ENCODE peak calls at places on chromosomes 11 and 22, in six cellular contexts. One of them, this sample, is unnamed.

GRCh38 chr11:131597875-131598274 is 227.5 kb downstream of the NTM start:
- DNase-seq in CD4-positive, CD25-positive, alpha-beta regulatory T cell: no peak
- DNase-seq in caudate nucleus: no peak
- DNase-seq in HFFc6: no peak
- DNase-seq in bronchial epithelial cell: no peak
- DNase-seq in germinal center: no peak
- DNase-seq in this sample: no peak

GRCh38 chr11:12735262-12735661 is 61.0 kb downstream of the TEAD1 start:
- DNase-seq in bronchial epithelial cell: no peak
- DNase-seq in germinal center: no peak
- DNase-seq in CD4-positive, CD25-positive, alpha-beta regulatory T cell: no peak
- DNase-seq in caudate nucleus: no peak
- DNase-seq in HFFc6: no peak
- DNase-seq in this sample: no peak

GRCh38 chr11:33412231-33412630 is 155.1 kb downstream of the HIPK3 start:
- DNase-seq in HFFc6: no peak
- DNase-seq in CD4-positive, CD25-positive, alpha-beta regulatory T cell: no peak
- DNase-seq in bronchial epithelial cell: no peak
- DNase-seq in caudate nucleus: no peak
- DNase-seq in germinal center: no peak
- DNase-seq in this sample: no peak

GRCh38 chr11:12518606-12519385 is 141.4 kb downstream of the PARVA start:
- DNase-seq in germinal center: no peak
- DNase-seq in bronchial epithelial cell: no peak
- DNase-seq in HFFc6: no peak
- DNase-seq in caudate nucleus: no peak
- DNase-seq in CD4-positive, CD25-positive, alpha-beta regulatory T cell: no peak
- DNase-seq in this sample: no peak

GRCh38 chr11:3835752-3836151 is 5.0 kb downstream of the RHOG start:
- DNase-seq in germinal center: no peak
- DNase-seq in HFFc6: no peak
- DNase-seq in caudate nucleus: no peak
- DNase-seq in bronchial epithelial cell: no peak
- DNase-seq in CD4-positive, CD25-positive, alpha-beta regulatory T cell: no peak
- DNase-seq in this sample: peak

GRCh38 chr22:29664731-29665130 is 55.1 kb upstream of the CABP7 start:
- DNase-seq in germinal center: no peak
- DNase-seq in bronchial epithelial cell: no peak
- DNase-seq in caudate nucleus: no peak
- DNase-seq in HFFc6: no peak
- DNase-seq in CD4-positive, CD25-positive, alpha-beta regulatory T cell: no peak
- DNase-seq in this sample: no peak

GRCh38 chr22:27815826-27816530 is 14.4 kb upstream of the MN1 start:
- DNase-seq in caudate nucleus: no peak
- DNase-seq in bronchial epithelial cell: no peak
- DNase-seq in CD4-positive, CD25-positive, alpha-beta regulatory T cell: no peak
- DNase-seq in germinal center: no peak
- DNase-seq in HFFc6: no peak
- DNase-seq in this sample: no peak

GRCh38 chr22:38135133-38135706 is 24.7 kb upstream of the BAIAP2L2 start:
- DNase-seq in HFFc6: peak
- DNase-seq in CD4-positive, CD25-positive, alpha-beta regulatory T cell: no peak
- DNase-seq in bronchial epithelial cell: peak
- DNase-seq in caudate nucleus: no peak
- DNase-seq in germinal center: no peak
- DNase-seq in this sample: no peak

GRCh38 chr11:76236092-76237026 is 30.1 kb upstream of the WNT11 start:
- DNase-seq in HFFc6: peak
- DNase-seq in caudate nucleus: no peak
- DNase-seq in CD4-positive, CD25-positive, alpha-beta regulatory T cell: peak
- DNase-seq in bronchial epithelial cell: peak
- DNase-seq in germinal center: peak
- DNase-seq in this sample: peak

GRCh38 chr11:44568706-44569473 is 3.4 kb downstream of the CD82 start:
- DNase-seq in CD4-positive, CD25-positive, alpha-beta regulatory T cell: peak
- DNase-seq in germinal center: no peak
- DNase-seq in caudate nucleus: no peak
- DNase-seq in HFFc6: peak
- DNase-seq in bronchial epithelial cell: peak
- DNase-seq in this sample: peak

GRCh38 chr11:118148240-118148639 is 4.4 kb downstream of the SCN4B start:
- DNase-seq in bronchial epithelial cell: no peak
- DNase-seq in germinal center: no peak
- DNase-seq in caudate nucleus: no peak
- DNase-seq in HFFc6: no peak
- DNase-seq in CD4-positive, CD25-positive, alpha-beta regulatory T cell: no peak
- DNase-seq in this sample: no peak

GRCh38 chr11:2744166-2744565 is 44.4 kb upstream of the KCNQ1OT1 start:
- DNase-seq in CD4-positive, CD25-positive, alpha-beta regulatory T cell: no peak
- DNase-seq in germinal center: no peak
- DNase-seq in HFFc6: no peak
- DNase-seq in caudate nucleus: no peak
- DNase-seq in bronchial epithelial cell: no peak
- DNase-seq in this sample: no peak

GRCh38 chr11:103903621-103904323 is 132.7 kb upstream of the DDI1 start:
- DNase-seq in CD4-positive, CD25-positive, alpha-beta regulatory T cell: no peak
- DNase-seq in caudate nucleus: no peak
- DNase-seq in bronchial epithelial cell: no peak
- DNase-seq in germinal center: no peak
- DNase-seq in HFFc6: no peak
- DNase-seq in this sample: no peak

GRCh38 chr11:120172054-120172881 is 34.4 kb upstream of the TRIM29 start:
- DNase-seq in CD4-positive, CD25-positive, alpha-beta regulatory T cell: peak
- DNase-seq in germinal center: peak
- DNase-seq in bronchial epithelial cell: peak
- DNase-seq in HFFc6: peak
- DNase-seq in caudate nucleus: no peak
- DNase-seq in this sample: peak

GRCh38 chr11:48020092-48020755 is 39.9 kb downstream of the PTPRJ start:
- DNase-seq in HFFc6: no peak
- DNase-seq in bronchial epithelial cell: peak
- DNase-seq in caudate nucleus: no peak
- DNase-seq in CD4-positive, CD25-positive, alpha-beta regulatory T cell: peak
- DNase-seq in germinal center: peak
- DNase-seq in this sample: no peak

GRCh38 chr11:46075168-46075567 is 46.1 kb downstream of the PHF21A start:
- DNase-seq in HFFc6: peak
- DNase-seq in germinal center: no peak
- DNase-seq in bronchial epithelial cell: peak
- DNase-seq in caudate nucleus: no peak
- DNase-seq in CD4-positive, CD25-positive, alpha-beta regulatory T cell: no peak
- DNase-seq in this sample: no peak

GRCh38 chr11:103537904-103538502 is 428.8 kb downstream of the DYNC2H1 start:
- DNase-seq in HFFc6: peak
- DNase-seq in CD4-positive, CD25-positive, alpha-beta regulatory T cell: peak
- DNase-seq in germinal center: peak
- DNase-seq in bronchial epithelial cell: peak
- DNase-seq in caudate nucleus: no peak
- DNase-seq in this sample: no peak

GRCh38 chr11:47768090-47768620 is 1.0 kb upstream of the FNBP4 start:
- DNase-seq in bronchial epithelial cell: peak
- DNase-seq in caudate nucleus: peak
- DNase-seq in HFFc6: peak
- DNase-seq in CD4-positive, CD25-positive, alpha-beta regulatory T cell: peak
- DNase-seq in germinal center: peak
- DNase-seq in this sample: peak

GRCh38 chr11:26964335-26964734 is 29.6 kb upstream of the FIBIN start:
- DNase-seq in HFFc6: no peak
- DNase-seq in caudate nucleus: no peak
- DNase-seq in CD4-positive, CD25-positive, alpha-beta regulatory T cell: no peak
- DNase-seq in bronchial epithelial cell: no peak
- DNase-seq in germinal center: no peak
- DNase-seq in this sample: no peak

GRCh38 chr11:134861490-134862107 is 449.6 kb upstream of the B3GAT1 start:
- DNase-seq in germinal center: no peak
- DNase-seq in bronchial epithelial cell: no peak
- DNase-seq in caudate nucleus: no peak
- DNase-seq in CD4-positive, CD25-positive, alpha-beta regulatory T cell: no peak
- DNase-seq in HFFc6: no peak
- DNase-seq in this sample: no peak

GRCh38 chr11:409008-409599 is 5.7 kb downstream of the SIGIRR start:
- DNase-seq in caudate nucleus: no peak
- DNase-seq in CD4-positive, CD25-positive, alpha-beta regulatory T cell: no peak
- DNase-seq in germinal center: no peak
- DNase-seq in bronchial epithelial cell: no peak
- DNase-seq in HFFc6: no peak
- DNase-seq in this sample: no peak

GRCh38 chr11:61639816-61640443 is 40.3 kb upstream of the DAGLA start:
- DNase-seq in bronchial epithelial cell: peak
- DNase-seq in germinal center: no peak
- DNase-seq in CD4-positive, CD25-positive, alpha-beta regulatory T cell: peak
- DNase-seq in caudate nucleus: no peak
- DNase-seq in HFFc6: peak
- DNase-seq in this sample: no peak

GRCh38 chr22:27632451-27633295 is 168.9 kb downstream of the MN1 start:
- DNase-seq in CD4-positive, CD25-positive, alpha-beta regulatory T cell: no peak
- DNase-seq in bronchial epithelial cell: peak
- DNase-seq in germinal center: no peak
- DNase-seq in HFFc6: no peak
- DNase-seq in caudate nucleus: no peak
- DNase-seq in this sample: no peak

GRCh38 chr22:29626497-29627195 is 23.2 kb downstream of the NF2 start:
- DNase-seq in germinal center: no peak
- DNase-seq in caudate nucleus: no peak
- DNase-seq in CD4-positive, CD25-positive, alpha-beta regulatory T cell: no peak
- DNase-seq in HFFc6: peak
- DNase-seq in bronchial epithelial cell: peak
- DNase-seq in this sample: no peak

GRCh38 chr22:17980638-17981051 is 43.7 kb downstream of the MICAL3 start:
- DNase-seq in bronchial epithelial cell: peak
- DNase-seq in caudate nucleus: no peak
- DNase-seq in germinal center: peak
- DNase-seq in HFFc6: no peak
- DNase-seq in CD4-positive, CD25-positive, alpha-beta regulatory T cell: peak
- DNase-seq in this sample: no peak

GRCh38 chr11:94706211-94706610 is 61.9 kb upstream of the AMOTL1 start:
- DNase-seq in germinal center: no peak
- DNase-seq in bronchial epithelial cell: peak
- DNase-seq in caudate nucleus: no peak
- DNase-seq in HFFc6: peak
- DNase-seq in CD4-positive, CD25-positive, alpha-beta regulatory T cell: no peak
- DNase-seq in this sample: peak

GRCh38 chr11:17208257-17208999 is 642 bp upstream of the PIK3C2A start:
- DNase-seq in bronchial epithelial cell: peak
- DNase-seq in germinal center: peak
- DNase-seq in caudate nucleus: peak
- DNase-seq in CD4-positive, CD25-positive, alpha-beta regulatory T cell: peak
- DNase-seq in HFFc6: peak
- DNase-seq in this sample: peak

GRCh38 chr11:56624661-56625110 is 10.0 kb upstream of the OR5M1 start:
- DNase-seq in HFFc6: peak
- DNase-seq in bronchial epithelial cell: peak
- DNase-seq in germinal center: no peak
- DNase-seq in caudate nucleus: no peak
- DNase-seq in CD4-positive, CD25-positive, alpha-beta regulatory T cell: no peak
- DNase-seq in this sample: no peak

GRCh38 chr11:492416-493226 is 14.4 kb downstream of the RNH1 start:
- DNase-seq in HFFc6: no peak
- DNase-seq in germinal center: no peak
- DNase-seq in caudate nucleus: no peak
- DNase-seq in CD4-positive, CD25-positive, alpha-beta regulatory T cell: no peak
- DNase-seq in bronchial epithelial cell: no peak
- DNase-seq in this sample: no peak

GRCh38 chr11:46271875-46272815 is 5.3 kb upstream of the CREB3L1 start:
- DNase-seq in germinal center: no peak
- DNase-seq in caudate nucleus: no peak
- DNase-seq in CD4-positive, CD25-positive, alpha-beta regulatory T cell: no peak
- DNase-seq in HFFc6: no peak
- DNase-seq in bronchial epithelial cell: no peak
- DNase-seq in this sample: no peak

GRCh38 chr22:27331526-27332281 is 469.9 kb downstream of the MN1 start:
- DNase-seq in caudate nucleus: peak
- DNase-seq in bronchial epithelial cell: peak
- DNase-seq in HFFc6: no peak
- DNase-seq in germinal center: no peak
- DNase-seq in CD4-positive, CD25-positive, alpha-beta regulatory T cell: no peak
- DNase-seq in this sample: no peak